ENCODE peak calls at places on chromosomes 1 and 21, in six cellular contexts. F is heart right ventricle; Q is A673; Y is cardiac muscle cell; V is osteoblast; C is CD8-positive, alpha-beta T cell. N is an unnamed sample. For H3K4me1 and H3K27me3, the result is how much of the 10 kb centered on the place peaks cover.

GRCh38 chr1:176796583-176796982 is 333.6 kb downstream of the PAPPA2 start:
- DNase-seq in F (no peak), Q (no peak), Y (no peak), V (no peak), C (no peak), N (no peak)

GRCh38 chr1:205706601-205707502 is 26.5 kb upstream of the SLC45A3 start:
- DNase-seq in F (peak), Q (no peak), Y (no peak), V (peak), C (no peak), N (no peak)

GRCh38 chr1:52651904-52652303 is 18.9 kb downstream of the SHISAL2A start:
- DNase-seq in F (no peak), Q (no peak), Y (no peak), V (no peak), C (no peak), N (no peak)

GRCh38 chr1:201171063-201172036 is 17.1 kb upstream of the TMEM9 start:
- DNase-seq in F (peak), Q (peak), Y (peak), V (peak), C (peak), N (peak)

GRCh38 chr1:169196566-169196965 is 90.1 kb downstream of the ATP1B1 start:
- DNase-seq in F (no peak), Q (no peak), Y (no peak), V (no peak), C (no peak), N (no peak)

GRCh38 chr1:234040446-234041317 is 136.2 kb downstream of the SLC35F3 start:
- DNase-seq in F (no peak), Q (no peak), Y (no peak), V (no peak), C (no peak), N (no peak)

GRCh38 chr21:45041351-45041805 is 33.0 kb upstream of the ADARB1 start:
- DNase-seq in F (no peak), Q (no peak), Y (no peak), V (peak), C (no peak), N (peak)

GRCh38 chr1:160124709-160125478 is 9.3 kb downstream of the ATP1A2 start:
- DNase-seq in F (peak), Q (no peak), Y (no peak), V (peak), C (no peak), N (no peak)

GRCh38 chr21:45330075-45330781 is 42.5 kb upstream of the POFUT2 start:
- DNase-seq in F (no peak), Q (peak), Y (no peak), V (peak), C (no peak), N (no peak)

GRCh38 chr1:15445390-15446122 is 7.3 kb downstream of the CTRC start:
- DNase-seq in F (no peak), Q (no peak), Y (no peak), V (peak), C (no peak), N (no peak)

GRCh38 chr1:202623075-202623474 is 87.2 kb downstream of the SYT2 start:
- DNase-seq in F (peak), Q (peak), Y (no peak), V (peak), C (no peak), N (no peak)

GRCh38 chr1:160163612-160164011 is 12.2 kb downstream of the ATP1A4 start:
- DNase-seq in F (no peak), Q (no peak), Y (no peak), V (no peak), C (no peak), N (peak)

GRCh38 chr1:234001817-234002216 is 97.3 kb downstream of the SLC35F3 start:
- DNase-seq in F (no peak), Q (no peak), Y (no peak), V (no peak), C (no peak), N (no peak)

GRCh38 chr1:117613969-117614865 is 8.4 kb downstream of the TENT5C start:
- DNase-seq in F (no peak), Q (no peak), Y (no peak), V (no peak), C (no peak), N (no peak)

GRCh38 chr1:21284206-21285137 is 5.8 kb downstream of the ECE1 start:
- DNase-seq in F (no peak), Q (no peak), Y (no peak), V (peak), C (no peak), N (no peak)

GRCh38 chr1:31872658-31873636 is 57.1 kb upstream of the SPOCD1 start:
- DNase-seq in F (no peak), Q (no peak), Y (no peak), V (no peak), C (no peak), N (no peak)

GRCh38 chr1:10236405-10237156 is 26.2 kb downstream of the KIF1B start:
- DNase-seq in F (no peak), Q (no peak), Y (no peak), V (peak), C (no peak), N (no peak)

GRCh38 chr1:40932004-40932403 is 47.5 kb upstream of the CTPS1 start:
- DNase-seq in F (peak), Q (no peak), Y (no peak), V (no peak), C (no peak), N (no peak)

GRCh38 chr1:59329412-59330053 is 32.6 kb downstream of the FGGY start:
- DNase-seq in F (no peak), Q (no peak), Y (no peak), V (peak), C (no peak), N (no peak)

GRCh38 chr1:69739181-69739580 is 171.5 kb downstream of the LRRC7 start:
- DNase-seq in F (no peak), Q (no peak), Y (no peak), V (no peak), C (no peak), N (no peak)

GRCh38 chr1:39653546-39654031 is 14.1 kb upstream of the HEYL start:
- DNase-seq in F (peak), Q (peak), Y (peak), V (no peak), C (peak), N (peak)

GRCh38 chr1:21189906-21190500 is 13.3 kb upstream of the EIF4G3 start:
- DNase-seq in F (no peak), Q (no peak), Y (no peak), V (no peak), C (no peak), N (no peak)

GRCh38 chr1:24748191-24749121 is 3.2 kb downstream of the CLIC4 start:
- DNase-seq in F (no peak), Q (no peak), Y (no peak), V (peak), C (no peak), N (no peak)

GRCh38 chr1:31704261-31705079 is 653 bp upstream of the COL16A1 start:
- DNase-seq in F (no peak), Q (peak), Y (no peak), V (peak), C (no peak), N (peak)

DNA sequence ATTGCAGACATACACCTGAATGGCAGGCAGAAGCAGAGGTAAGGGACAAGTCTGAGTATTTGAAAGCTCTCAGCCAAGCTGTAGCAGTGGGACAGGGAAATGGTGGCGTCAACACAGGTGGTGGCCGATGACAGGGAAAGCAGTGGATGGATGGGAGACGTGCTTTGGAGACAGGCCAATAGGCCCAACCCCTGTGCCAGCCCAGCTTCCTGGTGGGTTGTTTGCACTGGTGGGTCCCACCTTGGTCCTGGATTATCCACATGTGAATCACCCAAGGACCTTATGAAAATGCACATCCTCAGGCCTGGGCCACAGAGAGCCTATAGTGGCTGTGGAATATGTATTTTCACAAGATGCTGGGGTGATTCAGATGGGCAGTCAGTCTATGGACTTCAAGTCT is 203.7 kb upstream of the VAMP3 start:
- DNase-seq in F (no peak), Q (no peak), Y (no peak), V (peak), C (no peak), N (no peak)
- TF ChIP-seq CTCF in F (no peak), Q (no peak), Y (no peak), V (no peak), C (no peak), N (no peak)

GRCh38 chr1:174954686-174955669 is 44.8 kb upstream of the CACYBP start:
- DNase-seq in F (no peak), Q (no peak), Y (no peak), V (no peak), C (no peak), N (no peak)
- H3K4me1 ChIP-seq in F (under half), Q (under half), Y (under half), V (under half), C (under half), N (under half)

GRCh38 chr1:34610063-34610462 is 144.8 kb upstream of the GJB5 start:
- DNase-seq in F (no peak), Q (no peak), Y (no peak), V (no peak), C (no peak), N (no peak)
- H3K27me3 ChIP-seq in F (under half), Q (under half), Y (under half), V (under half), C (under half), N (under half)

DNA sequence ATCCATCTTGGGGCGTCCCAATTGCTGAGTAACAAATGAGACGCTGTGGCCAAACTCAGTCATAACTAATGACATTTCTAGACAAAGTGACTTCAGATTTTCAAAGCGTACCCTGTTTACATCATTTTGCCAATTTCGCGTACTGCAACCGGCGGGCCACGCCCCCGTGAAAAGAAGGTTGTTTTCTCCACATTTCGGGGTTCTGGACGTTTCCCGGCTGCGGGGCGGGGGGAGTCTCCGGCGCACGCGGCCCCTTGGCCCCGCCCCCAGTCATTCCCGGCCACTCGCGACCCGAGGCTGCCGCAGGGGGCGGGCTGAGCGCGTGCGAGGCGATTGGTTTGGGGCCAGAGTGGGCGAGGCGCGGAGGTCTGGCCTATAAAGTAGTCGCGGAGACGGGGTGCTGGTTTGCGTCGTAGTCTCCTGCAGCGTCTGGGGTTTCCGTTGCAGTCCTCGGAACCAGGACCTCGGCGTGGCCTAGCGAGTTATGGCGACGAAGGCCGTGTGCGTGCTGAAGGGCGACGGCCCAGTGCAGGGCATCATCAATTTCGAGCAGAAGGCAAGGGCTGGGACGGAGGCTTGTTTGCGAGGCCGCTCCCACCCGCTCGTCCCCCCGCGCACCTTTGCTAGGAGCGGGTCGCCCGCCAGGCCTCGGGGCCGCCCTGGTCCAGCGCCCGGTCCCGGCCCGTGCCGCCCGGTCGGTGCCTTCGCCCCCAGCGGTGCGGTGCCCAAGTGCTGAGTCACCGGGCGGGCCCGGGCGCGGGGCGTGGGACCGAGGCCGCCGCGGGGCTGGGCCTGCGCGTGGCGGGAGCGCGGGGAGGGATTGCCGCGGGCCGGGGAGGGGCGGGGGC is at the start of gene SOD1:
- DNase-seq in F (peak), Q (peak), Y (peak), V (peak), C (peak), N (peak)
- TF ChIP-seq CTCF in F (peak), Q (no peak), Y (no peak), V (no peak), C (no peak), N (no peak)

GRCh38 chr1:164589961-164590507 is 31.1 kb downstream of the PBX1 start:
- DNase-seq in F (no peak), Q (no peak), Y (no peak), V (no peak), C (no peak), N (no peak)

GRCh38 chr1:164589408-164589807 is 30.4 kb downstream of the PBX1 start:
- DNase-seq in F (no peak), Q (no peak), Y (no peak), V (no peak), C (no peak), N (no peak)

GRCh38 chr1:164592634-164593033 is 33.6 kb downstream of the PBX1 start:
- DNase-seq in F (no peak), Q (no peak), Y (no peak), V (no peak), C (no peak), N (no peak)

GRCh38 chr1:164590592-164590991 is 31.6 kb downstream of the PBX1 start:
- DNase-seq in F (no peak), Q (no peak), Y (no peak), V (no peak), C (no peak), N (no peak)

GRCh38 chr1:164591858-164592257 is 32.9 kb downstream of the PBX1 start:
- DNase-seq in F (no peak), Q (peak), Y (peak), V (no peak), C (no peak), N (no peak)
- H3K4me1 ChIP-seq in F (half or more), Q (under half), Y (half or more), V (under half), C (under half), N (under half)

GRCh38 chr1:110433213-110433612 is 17.7 kb upstream of the PROK1 start:
- DNase-seq in F (no peak), Q (no peak), Y (no peak), V (no peak), C (no peak), N (no peak)

GRCh38 chr1:110430901-110431300 is 20.0 kb upstream of the PROK1 start:
- DNase-seq in F (no peak), Q (no peak), Y (no peak), V (no peak), C (no peak), N (no peak)

GRCh38 chr1:110436635-110437034 is 14.3 kb upstream of the PROK1 start:
- DNase-seq in F (no peak), Q (no peak), Y (peak), V (peak), C (no peak), N (no peak)

GRCh38 chr1:110434946-110435345 is 16.0 kb upstream of the PROK1 start:
- DNase-seq in F (no peak), Q (no peak), Y (no peak), V (no peak), C (no peak), N (no peak)

DNA sequence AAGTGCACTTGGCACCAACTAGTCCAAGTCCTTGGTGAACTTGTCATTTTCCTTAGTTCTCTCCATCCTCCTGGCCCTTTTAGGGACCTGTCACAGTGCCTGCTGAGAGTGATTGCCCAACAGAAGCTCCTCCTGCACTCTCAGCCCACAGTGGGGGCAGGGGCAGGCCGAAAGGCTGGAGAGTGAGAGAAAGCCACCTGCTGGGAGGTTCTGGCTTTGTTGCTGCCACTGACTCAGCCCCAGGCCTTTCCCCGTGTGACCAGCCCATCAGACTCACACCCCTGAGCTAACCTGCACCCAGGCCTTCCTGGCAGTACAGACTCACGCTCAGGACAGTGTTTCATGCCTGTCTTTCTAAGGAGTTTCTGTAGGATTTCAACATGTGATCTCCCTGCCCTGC is 17.1 kb upstream of the PROK1 start:
- DNase-seq in F (peak), Q (no peak), Y (peak), V (no peak), C (no peak), N (no peak)
- H3K27me3 ChIP-seq in F (under half), Q (half or more), Y (under half), V (under half), C (under half), N (under half)

N was measured in ascending aorta.